ENCODE peak calls at places on chromosomes 12 and 14, in five cellular contexts. One of them, this sample, is unnamed.

GRCh38 chr12:132036063-132036683 is 86.4 kb downstream of the EP400 start:
- DNase-seq in CD8-positive, alpha-beta T cell: no peak
- DNase-seq in pancreas: no peak
- DNase-seq in cardiac muscle cell: no peak
- DNase-seq in HCT116: no peak
- DNase-seq in this sample: no peak

GRCh38 chr12:2332947-2333346 is 280.2 kb downstream of the CACNA1C start:
- DNase-seq in CD8-positive, alpha-beta T cell: no peak
- DNase-seq in pancreas: no peak
- DNase-seq in cardiac muscle cell: no peak
- DNase-seq in HCT116: peak; percentile 34
- DNase-seq in this sample: peak; percentile 45

GRCh38 chr12:58425481-58426392 is 484.4 kb downstream of the ATP23 start:
- DNase-seq in CD8-positive, alpha-beta T cell: no peak
- DNase-seq in pancreas: no peak
- DNase-seq in cardiac muscle cell: peak; percentile 18
- DNase-seq in HCT116: peak; percentile 72
- DNase-seq in this sample: peak; percentile 92

GRCh38 chr12:64780531-64781373 is 21.5 kb upstream of the GNS start:
- DNase-seq in CD8-positive, alpha-beta T cell: no peak
- DNase-seq in pancreas: peak; percentile 87
- DNase-seq in cardiac muscle cell: peak; percentile 52
- DNase-seq in HCT116: no peak
- DNase-seq in this sample: no peak

GRCh38 chr14:99982449-99983250 is 82.6 kb upstream of the EVL start:
- DNase-seq in CD8-positive, alpha-beta T cell: peak; percentile 61
- DNase-seq in pancreas: no peak
- DNase-seq in cardiac muscle cell: peak; percentile 60
- DNase-seq in HCT116: peak; percentile 34
- DNase-seq in this sample: peak; percentile 33

GRCh38 chr14:52678591-52678990 is 16.8 kb downstream of the ERO1A start:
- DNase-seq in CD8-positive, alpha-beta T cell: no peak
- DNase-seq in pancreas: no peak
- DNase-seq in cardiac muscle cell: no peak
- DNase-seq in HCT116: no peak
- DNase-seq in this sample: no peak

GRCh38 chr12:115709410-115710065 is 568.0 kb downstream of the MED13L start:
- DNase-seq in CD8-positive, alpha-beta T cell: no peak
- DNase-seq in pancreas: no peak
- DNase-seq in cardiac muscle cell: no peak
- DNase-seq in HCT116: no peak
- DNase-seq in this sample: no peak

GRCh38 chr14:35470775-35471174 is 63.2 kb upstream of the INSM2 start:
- DNase-seq in CD8-positive, alpha-beta T cell: no peak
- DNase-seq in pancreas: no peak
- DNase-seq in cardiac muscle cell: peak; percentile 46
- DNase-seq in HCT116: no peak
- DNase-seq in this sample: no peak

GRCh38 chr12:104865080-104865479 is 93.0 kb downstream of the SLC41A2 start:
- DNase-seq in CD8-positive, alpha-beta T cell: no peak
- DNase-seq in pancreas: no peak
- DNase-seq in cardiac muscle cell: no peak
- DNase-seq in HCT116: no peak
- DNase-seq in this sample: no peak

GRCh38 chr14:99143126-99143525 is 128.9 kb downstream of the BCL11B start:
- DNase-seq in CD8-positive, alpha-beta T cell: no peak
- DNase-seq in pancreas: no peak
- DNase-seq in cardiac muscle cell: no peak
- DNase-seq in HCT116: no peak
- DNase-seq in this sample: no peak

GRCh38 chr14:24378327-24378726 is 10.3 kb downstream of the NFATC4 start:
- DNase-seq in CD8-positive, alpha-beta T cell: no peak
- DNase-seq in pancreas: no peak
- DNase-seq in cardiac muscle cell: no peak
- DNase-seq in HCT116: no peak
- DNase-seq in this sample: no peak

GRCh38 chr12:72296389-72296788 is 24.2 kb downstream of the TRHDE start:
- DNase-seq in CD8-positive, alpha-beta T cell: no peak
- DNase-seq in pancreas: no peak
- DNase-seq in cardiac muscle cell: no peak
- DNase-seq in HCT116: peak; percentile 92
- DNase-seq in this sample: peak; percentile 91

GRCh38 chr12:65998536-65999530 is 131.7 kb downstream of the LLPH start:
- DNase-seq in CD8-positive, alpha-beta T cell: no peak
- DNase-seq in pancreas: no peak
- DNase-seq in cardiac muscle cell: no peak
- DNase-seq in HCT116: no peak
- DNase-seq in this sample: no peak

GRCh38 chr12:30796508-30796780 is 41.7 kb upstream of the CAPRIN2 start:
- DNase-seq in CD8-positive, alpha-beta T cell: no peak
- DNase-seq in pancreas: no peak
- DNase-seq in cardiac muscle cell: peak; percentile 85
- DNase-seq in HCT116: no peak
- DNase-seq in this sample: no peak

GRCh38 chr14:35368583-35368982 is 36.0 kb downstream of the NFKBIA start:
- DNase-seq in CD8-positive, alpha-beta T cell: no peak
- DNase-seq in pancreas: no peak
- DNase-seq in cardiac muscle cell: no peak
- DNase-seq in HCT116: no peak
- DNase-seq in this sample: no peak

GRCh38 chr12:63294327-63294632 is 143.3 kb upstream of the AVPR1A start:
- DNase-seq in CD8-positive, alpha-beta T cell: no peak
- DNase-seq in pancreas: no peak
- DNase-seq in cardiac muscle cell: no peak
- DNase-seq in HCT116: peak; percentile 58
- DNase-seq in this sample: peak; percentile 73

GRCh38 chr12:92989715-92990484 is 60.8 kb upstream of the EEA1 start:
- DNase-seq in CD8-positive, alpha-beta T cell: no peak
- DNase-seq in pancreas: no peak
- DNase-seq in cardiac muscle cell: no peak
- DNase-seq in HCT116: no peak
- DNase-seq in this sample: no peak

GRCh38 chr14:87975636-87976035 is 17.3 kb downstream of the GALC start:
- DNase-seq in CD8-positive, alpha-beta T cell: no peak
- DNase-seq in pancreas: no peak
- DNase-seq in cardiac muscle cell: no peak
- DNase-seq in HCT116: no peak
- DNase-seq in this sample: no peak

GRCh38 chr14:88727057-88727456 is 65.7 kb downstream of the EML5 start:
- DNase-seq in CD8-positive, alpha-beta T cell: no peak
- DNase-seq in pancreas: no peak
- DNase-seq in cardiac muscle cell: no peak
- DNase-seq in HCT116: no peak
- DNase-seq in this sample: no peak

GRCh38 chr12:58711968-58712367 is 208.3 kb downstream of the LRIG3 start:
- DNase-seq in CD8-positive, alpha-beta T cell: no peak
- DNase-seq in pancreas: no peak
- DNase-seq in cardiac muscle cell: no peak
- DNase-seq in HCT116: no peak
- DNase-seq in this sample: peak; percentile 24

GRCh38 chr14:105485720-105486332 is 860 bp upstream of the CRIP1 start:
- DNase-seq in CD8-positive, alpha-beta T cell: peak; percentile 50
- DNase-seq in pancreas: no peak
- DNase-seq in cardiac muscle cell: peak; percentile 71
- DNase-seq in HCT116: no peak
- DNase-seq in this sample: no peak

GRCh38 chr12:26730546-26731085 is 102.4 kb downstream of the ITPR2 start:
- DNase-seq in CD8-positive, alpha-beta T cell: no peak
- DNase-seq in pancreas: no peak
- DNase-seq in cardiac muscle cell: no peak
- DNase-seq in HCT116: no peak
- DNase-seq in this sample: no peak

DNA sequence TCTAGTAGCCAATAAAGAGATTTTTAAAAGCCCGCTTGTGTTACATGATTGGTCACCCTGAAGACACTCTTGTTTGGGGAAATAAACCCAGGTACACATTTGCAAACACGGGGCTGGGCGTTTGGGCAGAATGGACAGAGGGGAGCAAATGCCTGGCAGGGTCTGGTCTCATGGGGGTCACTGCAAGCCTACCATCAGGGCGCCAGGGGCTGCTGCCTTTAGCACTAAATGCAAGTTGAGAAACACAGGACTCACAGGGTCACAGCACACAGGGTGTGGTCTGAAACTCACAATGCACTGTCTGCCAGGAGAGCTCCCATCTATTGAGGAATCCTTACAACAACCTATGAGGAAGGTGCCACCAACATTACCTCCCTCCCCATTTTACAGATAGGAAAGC is 62.6 kb downstream of the CHGA start:
- DNase-seq in CD8-positive, alpha-beta T cell: no peak
- DNase-seq in pancreas: no peak
- DNase-seq in cardiac muscle cell: no peak
- DNase-seq in HCT116: no peak
- DNase-seq in this sample: no peak
- TF ChIP-seq CTCF in CD8-positive, alpha-beta T cell: no peak
- TF ChIP-seq CTCF in pancreas: no peak
- TF ChIP-seq CTCF in cardiac muscle cell: no peak
- TF ChIP-seq CTCF in HCT116: no peak
- TF ChIP-seq CTCF in this sample: no peak

GRCh38 chr12:946212-946611 is 3.3 kb downstream of the RAD52 start:
- DNase-seq in CD8-positive, alpha-beta T cell: no peak
- DNase-seq in pancreas: no peak
- DNase-seq in cardiac muscle cell: no peak
- DNase-seq in HCT116: no peak
- DNase-seq in this sample: no peak
- TF ChIP-seq CTCF in CD8-positive, alpha-beta T cell: no peak
- TF ChIP-seq CTCF in pancreas: no peak
- TF ChIP-seq CTCF in cardiac muscle cell: no peak
- TF ChIP-seq CTCF in HCT116: no peak
- TF ChIP-seq CTCF in this sample: no peak

GRCh38 chr14:54335569-54336155 is 61.1 kb upstream of the CDKN3 start:
- DNase-seq in CD8-positive, alpha-beta T cell: no peak
- DNase-seq in pancreas: no peak
- DNase-seq in cardiac muscle cell: no peak
- DNase-seq in HCT116: no peak
- DNase-seq in this sample: no peak

GRCh38 chr14:54342806-54343205 is 54.0 kb upstream of the CDKN3 start:
- DNase-seq in CD8-positive, alpha-beta T cell: no peak
- DNase-seq in pancreas: no peak
- DNase-seq in cardiac muscle cell: no peak
- DNase-seq in HCT116: no peak
- DNase-seq in this sample: no peak

GRCh38 chr14:54337314-54337713 is 59.5 kb upstream of the CDKN3 start:
- DNase-seq in CD8-positive, alpha-beta T cell: no peak
- DNase-seq in pancreas: no peak
- DNase-seq in cardiac muscle cell: no peak
- DNase-seq in HCT116: no peak
- DNase-seq in this sample: no peak

GRCh38 chr14:54339771-54340170 is 57.0 kb upstream of the CDKN3 start:
- DNase-seq in CD8-positive, alpha-beta T cell: no peak
- DNase-seq in pancreas: no peak
- DNase-seq in cardiac muscle cell: no peak
- DNase-seq in HCT116: no peak
- DNase-seq in this sample: no peak

GRCh38 chr14:54338696-54339317 is 58.0 kb upstream of the CDKN3 start:
- DNase-seq in CD8-positive, alpha-beta T cell: no peak
- DNase-seq in pancreas: no peak
- DNase-seq in cardiac muscle cell: peak; percentile 29
- DNase-seq in HCT116: peak; percentile 55
- DNase-seq in this sample: peak; percentile 18
- TF ChIP-seq CTCF in CD8-positive, alpha-beta T cell: no peak
- TF ChIP-seq CTCF in pancreas: no peak
- TF ChIP-seq CTCF in cardiac muscle cell: peak; percentile 66
- TF ChIP-seq CTCF in HCT116: peak; percentile 62
- TF ChIP-seq CTCF in this sample: peak; percentile 77

GRCh38 chr12:109771746-109772621 is 58.4 kb downstream of the FAM222A start:
- DNase-seq in CD8-positive, alpha-beta T cell: no peak
- DNase-seq in pancreas: no peak
- DNase-seq in cardiac muscle cell: no peak
- DNase-seq in HCT116: no peak
- DNase-seq in this sample: no peak
- TF ChIP-seq CTCF in CD8-positive, alpha-beta T cell: no peak
- TF ChIP-seq CTCF in pancreas: no peak
- TF ChIP-seq CTCF in cardiac muscle cell: no peak
- TF ChIP-seq CTCF in HCT116: peak; percentile 40
- TF ChIP-seq CTCF in this sample: peak; percentile 29

This sample was measured in HFFc6.